ENCODE peak calls at places on chromosome 15, in nine cellular contexts. C, Y, S, A, J, B, H, Q and L are unnamed samples.

GRCh38 chr15:85753791-85754452 is 40.8 kb downstream of the KLHL25 start:
- DNase-seq in C (no peak), Y (no peak), S (no peak), A (no peak), J (no peak), B (no peak), H (peak), Q (peak), L (no peak)

GRCh38 chr15:43518073-43518761 is 809 bp downstream of the MAP1A start:
- DNase-seq in C (no peak), Y (peak), S (no peak), A (peak), J (peak), B (no peak), H (no peak), Q (peak), L (peak)

GRCh38 chr15:25170781-25171110 is 216.0 kb downstream of the SNRPN start:
- DNase-seq in C (peak), Y (no peak), S (no peak), A (no peak), J (no peak), B (no peak), H (no peak), Q (no peak), L (no peak)

GRCh38 chr15:90641581-90642463 is 75.3 kb upstream of the BLM start:
- DNase-seq in C (no peak), Y (no peak), S (no peak), A (no peak), J (no peak), B (no peak), H (no peak), Q (no peak), L (no peak)

GRCh38 chr15:63238796-63239195 is 38.6 kb upstream of the APH1B start:
- DNase-seq in C (no peak), Y (no peak), S (peak), A (no peak), J (peak), B (peak), H (no peak), Q (peak), L (peak)

GRCh38 chr15:68195336-68196112 is 9.6 kb downstream of the CALML4 start:
- DNase-seq in C (no peak), Y (no peak), S (no peak), A (no peak), J (no peak), B (no peak), H (no peak), Q (no peak), L (no peak)

GRCh38 chr15:71781179-71781964 is 29.0 kb upstream of the NR2E3 start:
- DNase-seq in C (no peak), Y (no peak), S (no peak), A (no peak), J (peak), B (no peak), H (no peak), Q (no peak), L (no peak)

GRCh38 chr15:29364429-29365078 is 94.9 kb upstream of the NSMCE3 start:
- DNase-seq in C (no peak), Y (no peak), S (peak), A (no peak), J (peak), B (no peak), H (no peak), Q (peak), L (no peak)

GRCh38 chr15:74400313-74400850 is 32.9 kb upstream of the CYP11A1 start:
- DNase-seq in C (no peak), Y (no peak), S (no peak), A (no peak), J (no peak), B (peak), H (no peak), Q (no peak), L (no peak)

GRCh38 chr15:64205202-64205601 is 42.4 kb upstream of the PPIB start:
- DNase-seq in C (no peak), Y (no peak), S (no peak), A (no peak), J (no peak), B (no peak), H (no peak), Q (no peak), L (no peak)

GRCh38 chr15:65058394-65059368 is 9.1 kb downstream of the RASL12 start:
- DNase-seq in C (no peak), Y (no peak), S (no peak), A (no peak), J (no peak), B (no peak), H (no peak), Q (no peak), L (no peak)

GRCh38 chr15:75237316-75237982 is 20.7 kb upstream of the GOLGA6C start:
- DNase-seq in C (no peak), Y (no peak), S (no peak), A (no peak), J (no peak), B (no peak), H (no peak), Q (no peak), L (no peak)